ENCODE peak calls at places on chromosome X, in six cellular contexts. Q, Y, I, K, B and E are unnamed samples.

GRCh38 chrX:134144231-134144630 is 92.8 kb upstream of the CCDC160 start:
- DNase-seq in Q (no peak), Y (no peak), I (no peak), K (no peak), B (no peak), E (no peak)

GRCh38 chrX:134670241-134670811 is 12.1 kb upstream of the PLAC1 start:
- DNase-seq in Q (no peak), Y (peak; percentile 92), I (no peak), K (no peak), B (no peak), E (no peak)

GRCh38 chrX:133689997-133690599 is 274.8 kb upstream of the GPC4 start:
- DNase-seq in Q (no peak), Y (no peak), I (no peak), K (no peak), B (no peak), E (no peak)

GRCh38 chrX:127305013-127305412 is 485.5 kb downstream of the PRR32 start:
- DNase-seq in Q (no peak), Y (no peak), I (no peak), K (no peak), B (no peak), E (no peak)

GRCh38 chrX:47194388-47194787 is 759 bp downstream of the UBA1 start:
- DNase-seq in Q (no peak), Y (no peak), I (no peak), K (no peak), B (no peak), E (no peak)

GRCh38 chrX:13338985-13339384 is 19.1 kb upstream of the ATXN3L start:
- DNase-seq in Q (no peak), Y (peak; percentile 4), I (no peak), K (no peak), B (no peak), E (no peak)

GRCh38 chrX:24395775-24396174 is 35.3 kb downstream of the SUPT20HL1 start:
- DNase-seq in Q (no peak), Y (peak; percentile 73), I (peak; percentile 53), K (peak; percentile 53), B (peak; percentile 51), E (no peak)

GRCh38 chrX:125210146-125210545 is 109.5 kb upstream of the TEX13C start:
- DNase-seq in Q (no peak), Y (no peak), I (no peak), K (no peak), B (no peak), E (no peak)

GRCh38 chrX:1137531-1137930 is 74.9 kb downstream of the CRLF2 start:
- DNase-seq in Q (no peak), Y (no peak), I (no peak), K (no peak), B (no peak), E (no peak)

GRCh38 chrX:68917799-68918198 is 89.0 kb downstream of the EFNB1 start:
- DNase-seq in Q (no peak), Y (no peak), I (no peak), K (no peak), B (no peak), E (no peak)

GRCh38 chrX:40468033-40468979 is 112.5 kb upstream of the ATP6AP2 start:
- DNase-seq in Q (peak; percentile 24), Y (peak; percentile 59), I (peak; percentile 61), K (peak; percentile 54), B (peak; percentile 76), E (no peak)

DNA sequence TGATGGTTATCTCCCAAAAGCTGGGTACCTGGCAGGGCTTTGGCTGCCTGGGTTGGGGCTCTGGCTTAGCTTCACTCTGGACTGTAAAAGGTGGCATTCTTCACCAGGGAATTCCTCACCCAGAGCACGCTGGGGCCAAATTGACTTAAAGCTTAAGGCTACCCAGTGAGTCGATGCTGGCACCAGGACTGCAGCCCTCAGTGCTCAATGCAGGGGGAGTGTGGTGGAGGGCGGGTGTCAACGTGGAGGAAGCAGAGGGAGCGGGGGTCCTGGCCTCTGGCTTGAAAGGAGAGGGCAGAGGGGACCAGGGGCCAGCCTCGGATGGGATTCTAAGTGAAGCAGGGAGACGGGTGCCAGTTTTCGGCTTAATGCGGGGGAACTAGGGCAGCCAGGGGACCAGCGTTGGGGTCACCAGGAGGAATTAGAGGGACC is 446 bp upstream of the FAM50A start:
- DNase-seq in Q (no peak), Y (no peak), I (no peak), K (no peak), B (no peak), E (no peak)
- H3K4me3 ChIP-seq in Q (peak overlapping the region; percentile 75), Y (no peak overlapping the region), I (peak overlapping the region; percentile 54), K (peak overlapping the region; percentile 76), B (peak overlapping the region; percentile 48), E (peak overlapping the region; percentile 55)

GRCh38 chrX:43615677-43616076 is 40.4 kb upstream of the MAOA start:
- DNase-seq in Q (no peak), Y (no peak), I (no peak), K (no peak), B (peak; percentile 43), E (no peak)

DNA sequence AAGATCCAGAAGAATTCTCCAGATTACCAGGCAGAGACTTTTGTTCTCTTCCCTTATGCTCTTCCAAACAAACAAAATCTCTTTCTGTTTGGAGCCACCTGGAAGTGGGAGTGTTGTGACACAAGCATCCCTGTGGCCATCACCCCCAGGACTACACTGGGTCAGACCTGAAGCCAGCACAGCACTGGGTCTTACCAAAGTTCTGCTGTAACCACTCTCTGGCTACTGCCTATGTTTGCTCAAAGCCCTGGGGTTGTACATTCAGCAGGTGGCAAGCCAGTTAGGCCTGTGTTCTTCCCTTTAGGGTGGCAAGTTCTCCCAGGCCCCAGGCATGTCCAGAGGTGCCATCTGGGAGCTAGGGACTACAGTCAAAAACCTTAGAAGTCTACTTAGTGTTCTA is 43.7 kb upstream of the MAOA start:
- DNase-seq in Q (no peak), Y (no peak), I (no peak), K (no peak), B (no peak), E (no peak)
- H3K27me3 ChIP-seq in Q (no peaks in the 10 kb centered on the region), Y (no peaks in the 10 kb centered on the region), I (no peaks in the 10 kb centered on the region), K (no peaks in the 10 kb centered on the region), B (no peaks in the 10 kb centered on the region), E (no peaks in the 10 kb centered on the region)

DNA sequence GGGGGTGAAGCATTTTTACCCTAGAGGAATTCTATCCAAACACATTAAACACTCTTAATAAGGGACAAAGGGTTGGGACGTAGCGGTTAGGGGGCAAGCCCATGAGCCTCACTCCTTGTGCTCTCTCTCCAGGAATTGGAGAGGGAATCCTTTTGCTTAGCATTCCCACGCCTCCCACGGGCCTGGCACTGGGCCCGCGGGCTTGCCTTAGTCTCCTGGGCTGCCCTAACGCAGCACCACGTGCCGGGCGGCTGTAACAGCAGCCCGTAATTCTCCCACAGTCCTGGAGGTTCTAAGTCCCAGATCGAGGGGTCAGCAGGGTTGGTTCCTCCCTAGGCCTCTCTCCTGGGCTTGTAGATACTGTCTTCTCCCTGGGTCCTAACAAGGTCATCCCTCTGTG is 67.5 kb downstream of the TBL1X start:
- DNase-seq in Q (peak; percentile 45), Y (peak; percentile 43), I (no peak), K (no peak), B (no peak), E (no peak)
- H3K27ac ChIP-seq in Q (no peak overlapping the region), Y (peak overlapping the region; percentile 34), I (no peak overlapping the region), K (no peak overlapping the region), B (no peak overlapping the region), E (no peak overlapping the region)

GRCh38 chrX:109600114-109600710 is 24.8 kb downstream of the KCNE5 start:
- DNase-seq in Q (peak; percentile 18), Y (peak; percentile 43), I (no peak), K (no peak), B (no peak), E (no peak)
- H3K4me3 ChIP-seq in Q (peak overlapping the region; percentile 6), Y (no peak overlapping the region), I (no peak overlapping the region), K (no peak overlapping the region), B (no peak overlapping the region), E (no peak overlapping the region)

GRCh38 chrX:118594697-118595420 is 99.2 kb downstream of the DOCK11 start:
- DNase-seq in Q (no peak), Y (no peak), I (no peak), K (no peak), B (no peak), E (no peak)
- H3K27me3 ChIP-seq in Q (no peaks in the 10 kb centered on the region), Y (no peaks in the 10 kb centered on the region), I (no peaks in the 10 kb centered on the region), K (no peaks in the 10 kb centered on the region), B (no peaks in the 10 kb centered on the region), E (no peaks in the 10 kb centered on the region)